ENCODE peak calls at places on chromosomes 6 and 20, in eight cellular contexts. One of them, this sample, is unnamed. For H3K4me1, the result is how much of the 10 kb centered on the place peaks cover.

GRCh38 chr6:139371421-139372253 is 2.8 kb downstream of the CITED2 start:
- DNase-seq in stomach: no peak
- DNase-seq in cardiac muscle cell: no peak
- DNase-seq in endothelial cell of umbilical vein: peak
- DNase-seq in transverse colon: no peak
- DNase-seq in CD8-positive, alpha-beta T cell: no peak
- DNase-seq in breast epithelium: no peak
- DNase-seq in uterus: no peak
- DNase-seq in this sample: no peak

GRCh38 chr6:150143521-150144293 is 863 bp downstream of the PPP1R14C start:
- DNase-seq in uterus: no peak
- DNase-seq in stomach: no peak
- DNase-seq in cardiac muscle cell: peak
- DNase-seq in breast epithelium: no peak
- DNase-seq in CD8-positive, alpha-beta T cell: no peak
- DNase-seq in endothelial cell of umbilical vein: no peak
- DNase-seq in transverse colon: peak
- DNase-seq in this sample: peak

GRCh38 chr6:2784061-2784460 is 18.9 kb downstream of the WRNIP1 start:
- DNase-seq in CD8-positive, alpha-beta T cell: no peak
- DNase-seq in uterus: no peak
- DNase-seq in stomach: no peak
- DNase-seq in cardiac muscle cell: no peak
- DNase-seq in breast epithelium: no peak
- DNase-seq in endothelial cell of umbilical vein: no peak
- DNase-seq in transverse colon: no peak
- DNase-seq in this sample: no peak

GRCh38 chr20:7723284-7723683 is 217.0 kb downstream of the HAO1 start:
- DNase-seq in breast epithelium: no peak
- DNase-seq in stomach: no peak
- DNase-seq in endothelial cell of umbilical vein: peak
- DNase-seq in transverse colon: no peak
- DNase-seq in CD8-positive, alpha-beta T cell: no peak
- DNase-seq in uterus: no peak
- DNase-seq in cardiac muscle cell: no peak
- DNase-seq in this sample: no peak

GRCh38 chr6:158911746-158912158 is 88.2 kb downstream of the RSPH3 start:
- DNase-seq in transverse colon: no peak
- DNase-seq in breast epithelium: no peak
- DNase-seq in uterus: no peak
- DNase-seq in stomach: peak
- DNase-seq in CD8-positive, alpha-beta T cell: peak
- DNase-seq in cardiac muscle cell: no peak
- DNase-seq in endothelial cell of umbilical vein: no peak
- DNase-seq in this sample: no peak

GRCh38 chr6:163787001-163787667 is 372.6 kb downstream of the QKI start:
- DNase-seq in stomach: no peak
- DNase-seq in uterus: no peak
- DNase-seq in CD8-positive, alpha-beta T cell: no peak
- DNase-seq in endothelial cell of umbilical vein: no peak
- DNase-seq in breast epithelium: no peak
- DNase-seq in cardiac muscle cell: no peak
- DNase-seq in transverse colon: no peak
- DNase-seq in this sample: no peak

GRCh38 chr20:62597416-62598115 is 44.7 kb upstream of the SLCO4A1 start:
- DNase-seq in stomach: no peak
- DNase-seq in breast epithelium: no peak
- DNase-seq in endothelial cell of umbilical vein: no peak
- DNase-seq in cardiac muscle cell: no peak
- DNase-seq in CD8-positive, alpha-beta T cell: no peak
- DNase-seq in uterus: no peak
- DNase-seq in transverse colon: no peak
- DNase-seq in this sample: no peak

GRCh38 chr6:105302617-105303128 is 100.2 kb downstream of the PREP start:
- DNase-seq in CD8-positive, alpha-beta T cell: no peak
- DNase-seq in stomach: no peak
- DNase-seq in endothelial cell of umbilical vein: no peak
- DNase-seq in transverse colon: no peak
- DNase-seq in breast epithelium: no peak
- DNase-seq in uterus: no peak
- DNase-seq in cardiac muscle cell: no peak
- DNase-seq in this sample: no peak

GRCh38 chr6:2235782-2236495 is 9.5 kb downstream of the GMDS start:
- DNase-seq in uterus: no peak
- DNase-seq in CD8-positive, alpha-beta T cell: no peak
- DNase-seq in transverse colon: no peak
- DNase-seq in cardiac muscle cell: no peak
- DNase-seq in endothelial cell of umbilical vein: no peak
- DNase-seq in stomach: no peak
- DNase-seq in breast epithelium: no peak
- DNase-seq in this sample: no peak

GRCh38 chr6:160007581-160007980 is 38.7 kb downstream of the IGF2R start:
- DNase-seq in transverse colon: no peak
- DNase-seq in uterus: no peak
- DNase-seq in breast epithelium: no peak
- DNase-seq in stomach: no peak
- DNase-seq in CD8-positive, alpha-beta T cell: no peak
- DNase-seq in cardiac muscle cell: no peak
- DNase-seq in endothelial cell of umbilical vein: peak
- DNase-seq in this sample: no peak

GRCh38 chr6:5059036-5059896 is 25.9 kb upstream of the PPP1R3G start:
- DNase-seq in cardiac muscle cell: no peak
- DNase-seq in CD8-positive, alpha-beta T cell: no peak
- DNase-seq in breast epithelium: no peak
- DNase-seq in endothelial cell of umbilical vein: no peak
- DNase-seq in uterus: no peak
- DNase-seq in stomach: no peak
- DNase-seq in transverse colon: peak
- DNase-seq in this sample: no peak

GRCh38 chr6:115004204-115004603 is 661.4 kb upstream of the HS3ST5 start:
- DNase-seq in cardiac muscle cell: no peak
- DNase-seq in endothelial cell of umbilical vein: no peak
- DNase-seq in uterus: no peak
- DNase-seq in breast epithelium: no peak
- DNase-seq in stomach: no peak
- DNase-seq in CD8-positive, alpha-beta T cell: no peak
- DNase-seq in transverse colon: no peak
- DNase-seq in this sample: no peak

DNA sequence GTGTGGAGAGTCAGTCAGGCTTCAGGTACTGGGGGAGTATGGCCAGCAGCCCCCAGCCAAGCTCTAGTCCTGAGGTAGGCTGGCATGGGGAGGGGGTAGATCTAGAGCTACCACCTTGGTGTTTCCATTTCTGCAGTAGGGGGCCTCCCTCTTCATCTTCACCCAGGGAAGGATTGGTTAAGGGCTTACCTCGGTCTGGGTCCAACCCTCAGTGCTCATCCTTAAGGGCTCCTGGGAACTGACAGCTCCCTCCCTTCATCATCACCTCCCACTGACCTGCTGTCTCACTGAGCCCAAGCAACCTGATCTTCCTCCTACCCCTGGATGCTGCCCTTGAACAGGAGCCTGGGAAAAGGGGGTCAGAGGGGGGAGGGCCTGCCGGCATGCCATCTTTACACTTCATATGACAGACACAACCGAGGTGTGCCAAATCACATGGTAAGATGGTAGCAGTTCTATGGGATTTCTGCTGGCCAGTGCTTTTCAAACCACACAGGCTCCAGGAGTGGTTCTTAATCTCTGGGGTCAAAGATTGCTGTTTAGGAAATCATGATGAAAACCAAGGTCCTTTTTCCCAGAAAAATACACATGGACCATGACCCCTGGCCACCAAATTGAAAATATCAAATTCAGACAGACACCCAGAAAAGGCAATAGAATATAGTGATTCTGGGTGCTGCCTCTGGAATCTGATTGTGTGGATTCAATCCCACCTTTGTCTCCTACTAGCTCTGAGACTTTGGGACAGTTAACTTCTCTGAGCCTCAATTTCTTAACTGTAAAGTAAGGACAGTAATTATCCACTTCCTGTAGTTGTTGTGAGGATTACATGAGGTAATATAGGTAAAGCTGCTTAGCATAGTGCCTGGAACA is 3.0 kb downstream of the TP53INP2 start:
- DNase-seq in cardiac muscle cell: no peak
- DNase-seq in stomach: no peak
- DNase-seq in breast epithelium: no peak
- DNase-seq in uterus: no peak
- DNase-seq in transverse colon: no peak
- DNase-seq in CD8-positive, alpha-beta T cell: no peak
- DNase-seq in endothelial cell of umbilical vein: no peak
- DNase-seq in this sample: no peak
- H3K4me3 ChIP-seq in cardiac muscle cell: no peak
- H3K4me3 ChIP-seq in stomach: no peak
- H3K4me3 ChIP-seq in breast epithelium: no peak
- H3K4me3 ChIP-seq in uterus: no peak
- H3K4me3 ChIP-seq in transverse colon: no peak
- H3K4me3 ChIP-seq in CD8-positive, alpha-beta T cell: no peak
- H3K4me3 ChIP-seq in endothelial cell of umbilical vein: no peak
- H3K4me3 ChIP-seq in this sample: no peak

DNA sequence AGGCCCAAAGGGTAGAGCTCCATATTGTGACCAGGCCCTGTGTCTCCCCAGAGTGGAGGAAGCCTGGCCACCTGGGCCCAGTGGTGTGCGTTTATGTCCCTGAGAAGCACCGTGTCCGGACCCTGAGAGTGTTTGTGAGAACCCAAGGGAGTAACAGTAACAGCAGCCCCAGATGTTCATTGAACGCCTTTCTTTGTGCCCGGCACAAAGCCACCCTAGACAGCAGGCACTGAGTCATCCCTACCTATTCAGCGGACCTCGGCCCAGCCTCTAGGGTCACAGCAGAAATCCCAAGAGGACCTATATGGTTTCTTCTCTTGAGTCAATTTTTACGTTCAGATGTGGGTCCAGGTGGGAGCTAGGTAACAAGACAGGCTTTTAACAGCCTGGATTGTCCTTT is 24.5 kb downstream of the BCAS4 start:
- DNase-seq in endothelial cell of umbilical vein: no peak
- DNase-seq in cardiac muscle cell: no peak
- DNase-seq in uterus: no peak
- DNase-seq in CD8-positive, alpha-beta T cell: no peak
- DNase-seq in transverse colon: no peak
- DNase-seq in breast epithelium: no peak
- DNase-seq in stomach: no peak
- DNase-seq in this sample: no peak
- H3K27ac ChIP-seq in endothelial cell of umbilical vein: no peak
- H3K27ac ChIP-seq in cardiac muscle cell: no peak
- H3K27ac ChIP-seq in uterus: no peak
- H3K27ac ChIP-seq in CD8-positive, alpha-beta T cell: no peak
- H3K27ac ChIP-seq in transverse colon: no peak
- H3K27ac ChIP-seq in breast epithelium: no peak
- H3K27ac ChIP-seq in stomach: no peak
- H3K27ac ChIP-seq in this sample: no peak

DNA sequence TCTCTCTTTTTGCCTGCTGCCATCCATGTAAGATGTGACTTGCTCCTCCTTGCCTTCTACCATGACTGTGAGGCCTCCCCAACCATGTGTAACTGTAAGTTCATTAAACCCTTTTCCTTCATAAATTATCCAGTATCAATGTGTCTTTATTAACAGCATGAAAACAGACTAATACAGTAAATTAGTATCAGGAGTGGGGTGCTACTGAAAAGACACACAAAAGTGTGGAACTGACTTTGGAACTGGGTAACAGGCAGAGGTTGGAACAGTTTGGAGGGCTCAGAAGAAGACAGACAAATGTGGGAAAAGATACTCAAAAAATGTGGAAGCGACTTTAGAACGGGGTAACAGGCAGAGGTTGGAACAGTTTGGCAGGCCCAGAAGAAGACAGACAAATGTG is 189.4 kb downstream of the HTR1B start:
- DNase-seq in CD8-positive, alpha-beta T cell: no peak
- DNase-seq in cardiac muscle cell: no peak
- DNase-seq in endothelial cell of umbilical vein: no peak
- DNase-seq in breast epithelium: no peak
- DNase-seq in uterus: no peak
- DNase-seq in stomach: no peak
- DNase-seq in transverse colon: no peak
- DNase-seq in this sample: no peak
- H3K4me1 ChIP-seq in CD8-positive, alpha-beta T cell: under half
- H3K4me1 ChIP-seq in cardiac muscle cell: under half
- H3K4me1 ChIP-seq in endothelial cell of umbilical vein: under half
- H3K4me1 ChIP-seq in breast epithelium: under half
- H3K4me1 ChIP-seq in uterus: under half
- H3K4me1 ChIP-seq in stomach: under half
- H3K4me1 ChIP-seq in transverse colon: under half
- H3K4me1 ChIP-seq in this sample: under half

GRCh38 chr6:90611996-90612690 is 25.3 kb upstream of the MAP3K7 start:
- DNase-seq in stomach: no peak
- DNase-seq in uterus: no peak
- DNase-seq in breast epithelium: no peak
- DNase-seq in cardiac muscle cell: no peak
- DNase-seq in endothelial cell of umbilical vein: no peak
- DNase-seq in CD8-positive, alpha-beta T cell: no peak
- DNase-seq in transverse colon: no peak
- DNase-seq in this sample: no peak
- H3K4me3 ChIP-seq in stomach: no peak
- H3K4me3 ChIP-seq in uterus: no peak
- H3K4me3 ChIP-seq in breast epithelium: no peak
- H3K4me3 ChIP-seq in cardiac muscle cell: no peak
- H3K4me3 ChIP-seq in endothelial cell of umbilical vein: no peak
- H3K4me3 ChIP-seq in CD8-positive, alpha-beta T cell: no peak
- H3K4me3 ChIP-seq in transverse colon: no peak
- H3K4me3 ChIP-seq in this sample: no peak

DNA sequence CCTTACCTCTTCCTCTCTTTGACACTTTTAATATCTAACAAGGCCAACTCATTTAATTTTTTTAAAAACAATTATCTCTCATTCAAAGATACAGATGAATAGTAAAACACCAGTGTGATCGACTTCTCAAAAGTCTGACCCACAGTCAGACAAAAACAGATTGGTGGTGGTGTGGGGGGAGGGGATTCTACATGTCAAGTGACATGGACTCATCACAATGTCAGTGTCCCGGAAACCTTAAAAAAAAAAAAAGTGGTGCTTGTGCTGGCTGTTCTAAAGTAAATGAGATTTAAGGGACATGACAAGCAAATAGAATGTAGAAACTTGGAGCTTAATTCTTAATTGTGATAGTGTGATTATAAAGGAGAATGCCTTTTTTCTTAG is 16.3 kb upstream of the RFPL4B start:
- DNase-seq in stomach: no peak
- DNase-seq in cardiac muscle cell: no peak
- DNase-seq in uterus: no peak
- DNase-seq in breast epithelium: no peak
- DNase-seq in CD8-positive, alpha-beta T cell: no peak
- DNase-seq in transverse colon: no peak
- DNase-seq in endothelial cell of umbilical vein: no peak
- DNase-seq in this sample: no peak
- H3K27ac ChIP-seq in stomach: no peak
- H3K27ac ChIP-seq in cardiac muscle cell: no peak
- H3K27ac ChIP-seq in uterus: no peak
- H3K27ac ChIP-seq in breast epithelium: peak
- H3K27ac ChIP-seq in CD8-positive, alpha-beta T cell: no peak
- H3K27ac ChIP-seq in transverse colon: no peak
- H3K27ac ChIP-seq in endothelial cell of umbilical vein: no peak
- H3K27ac ChIP-seq in this sample: no peak

DNA sequence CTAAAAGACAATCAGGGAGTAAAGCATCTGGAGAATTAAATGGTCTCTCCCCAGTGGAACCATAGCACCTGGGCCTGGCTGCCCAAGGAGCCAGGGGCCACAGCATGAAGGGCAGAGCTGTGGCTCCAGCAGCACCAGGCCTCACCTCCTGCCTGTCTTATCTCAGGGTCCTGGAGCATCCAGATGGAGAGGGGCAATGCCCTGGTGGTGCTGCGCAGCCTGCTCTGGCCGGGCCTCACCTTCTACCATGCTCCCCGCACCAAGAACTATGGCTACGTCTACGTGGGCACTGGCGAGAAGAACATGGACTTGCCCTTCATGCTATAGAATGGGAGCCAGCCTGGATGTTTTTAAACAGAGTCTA is 17.0 kb downstream of the MRPS18A start:
- DNase-seq in uterus: no peak
- DNase-seq in breast epithelium: no peak
- DNase-seq in stomach: no peak
- DNase-seq in endothelial cell of umbilical vein: no peak
- DNase-seq in cardiac muscle cell: no peak
- DNase-seq in transverse colon: no peak
- DNase-seq in CD8-positive, alpha-beta T cell: no peak
- DNase-seq in this sample: no peak
- H3K4me1 ChIP-seq in uterus: under half
- H3K4me1 ChIP-seq in breast epithelium: under half
- H3K4me1 ChIP-seq in stomach: half or more
- H3K4me1 ChIP-seq in endothelial cell of umbilical vein: under half
- H3K4me1 ChIP-seq in cardiac muscle cell: under half
- H3K4me1 ChIP-seq in transverse colon: under half
- H3K4me1 ChIP-seq in CD8-positive, alpha-beta T cell: under half
- H3K4me1 ChIP-seq in this sample: half or more

This sample was measured in psoas muscle.